ENCODE peak calls at places on chromosome 7, in five cellular contexts. Z, B, X, E and F are unnamed samples.

GRCh38 chr7:126728967-126729366 is 523.8 kb downstream of the GRM8 start:
- DNase-seq in X (no peak), E (no peak), B (no peak), Z (no peak), F (no peak)

GRCh38 chr7:66138994-66139752 is 24.5 kb downstream of the CRCP start:
- DNase-seq in B (no peak), Z (peak), X (no peak), E (no peak), F (no peak)

GRCh38 chr7:140160308-140160707 is 16.5 kb downstream of the KDM7A start:
- DNase-seq in X (no peak), B (no peak), Z (no peak), E (no peak), F (no peak)

GRCh38 chr7:148982596-148983219 is 45.6 kb downstream of the PDIA4 start:
- DNase-seq in Z (no peak), B (no peak), E (no peak), X (peak), F (no peak)

GRCh38 chr7:151408839-151409554 is 841 bp downstream of the WDR86 start:
- DNase-seq in E (no peak), X (no peak), Z (no peak), B (no peak), F (no peak)

GRCh38 chr7:42082144-42082543 is 154.9 kb downstream of the GLI3 start:
- DNase-seq in Z (peak), X (no peak), B (no peak), E (no peak), F (no peak)

GRCh38 chr7:50714851-50715250 is 67.8 kb downstream of the GRB10 start:
- DNase-seq in E (no peak), X (no peak), Z (no peak), B (no peak), F (no peak)

GRCh38 chr7:115869225-115869624 is 161.3 kb downstream of the TFEC start:
- DNase-seq in B (no peak), E (no peak), Z (no peak), X (no peak), F (peak)

GRCh38 chr7:41993173-41993867 is 243.7 kb downstream of the GLI3 start:
- DNase-seq in Z (peak), E (no peak), X (no peak), B (no peak), F (peak)

GRCh38 chr7:30504347-30505173 is at the start of gene GGCT:
- DNase-seq in B (peak), Z (peak), E (peak), X (peak), F (peak)

GRCh38 chr7:30502470-30503251 is 2.0 kb downstream of the GGCT start:
- DNase-seq in X (no peak), E (no peak), B (no peak), Z (no peak), F (no peak)

GRCh38 chr7:30501264-30501663 is 3.4 kb downstream of the GGCT start:
- DNase-seq in Z (no peak), X (no peak), E (no peak), B (no peak), F (no peak)

GRCh38 chr7:30503273-30504212 is 1.1 kb downstream of the GGCT start:
- DNase-seq in Z (no peak), X (no peak), E (no peak), B (no peak), F (no peak)

DNA sequence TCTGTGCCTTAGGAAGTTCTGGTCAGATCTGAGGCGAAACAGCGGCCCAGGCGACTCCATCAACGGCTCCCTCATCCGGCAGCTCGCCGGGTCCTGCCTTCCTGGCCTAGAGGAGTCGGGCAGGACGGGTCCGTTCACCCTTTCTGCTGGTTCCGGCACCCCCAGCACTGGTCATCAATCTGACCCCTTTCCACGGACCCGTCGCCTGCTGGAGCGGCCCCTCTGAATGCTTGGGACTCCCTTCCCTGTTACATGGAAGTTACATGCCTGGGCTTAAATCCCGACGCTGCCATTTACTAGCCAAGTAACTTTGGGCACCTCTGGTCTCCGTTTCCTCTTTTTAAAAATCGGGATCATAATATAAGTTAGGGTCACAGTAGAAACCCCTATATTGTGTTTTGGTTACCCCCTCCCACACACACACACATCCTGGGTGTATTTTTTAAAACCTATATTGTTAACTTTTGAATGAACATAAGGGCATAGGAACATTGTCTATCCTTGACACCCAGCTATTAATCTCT is 607 bp upstream of the GGCT start:
- DNase-seq in Z (no peak), E (no peak), X (no peak), B (no peak), F (no peak)
- TF ChIP-seq CTCF in Z (peak), E (no peak), X (no peak), B (no peak), F (peak)

GRCh38 chr7:121610243-121610642 is 214.1 kb upstream of the FAM3C start:
- DNase-seq in Z (no peak), B (no peak), E (no peak), X (no peak), F (no peak)
- H3K27ac ChIP-seq in Z (no peak), B (no peak), E (no peak), X (no peak), F (no peak)

GRCh38 chr7:81447351-81447952 is 322.4 kb downstream of the HGF start:
- DNase-seq in Z (peak), B (peak), E (no peak), X (peak), F (peak)
- TF ChIP-seq CTCF in Z (peak), B (peak), E (no peak), X (peak), F (peak)

GRCh38 chr7:99109108-99110051 is 34.5 kb downstream of the SMURF1 start:
- DNase-seq in B (no peak), Z (peak), E (no peak), X (no peak), F (no peak)

GRCh38 chr7:99115379-99115778 is 28.5 kb downstream of the SMURF1 start:
- DNase-seq in Z (no peak), E (no peak), X (no peak), B (no peak), F (no peak)

GRCh38 chr7:99111591-99111990 is 32.3 kb downstream of the SMURF1 start:
- DNase-seq in E (no peak), X (no peak), Z (no peak), B (no peak), F (no peak)

GRCh38 chr7:99112979-99113378 is 30.9 kb downstream of the SMURF1 start:
- DNase-seq in E (no peak), Z (no peak), B (no peak), X (no peak), F (no peak)

GRCh38 chr7:99112097-99112496 is 31.8 kb downstream of the SMURF1 start:
- DNase-seq in Z (no peak), E (no peak), B (no peak), X (no peak), F (no peak)
- H3K27ac ChIP-seq in Z (no peak), E (peak), B (no peak), X (no peak), F (no peak)

DNA sequence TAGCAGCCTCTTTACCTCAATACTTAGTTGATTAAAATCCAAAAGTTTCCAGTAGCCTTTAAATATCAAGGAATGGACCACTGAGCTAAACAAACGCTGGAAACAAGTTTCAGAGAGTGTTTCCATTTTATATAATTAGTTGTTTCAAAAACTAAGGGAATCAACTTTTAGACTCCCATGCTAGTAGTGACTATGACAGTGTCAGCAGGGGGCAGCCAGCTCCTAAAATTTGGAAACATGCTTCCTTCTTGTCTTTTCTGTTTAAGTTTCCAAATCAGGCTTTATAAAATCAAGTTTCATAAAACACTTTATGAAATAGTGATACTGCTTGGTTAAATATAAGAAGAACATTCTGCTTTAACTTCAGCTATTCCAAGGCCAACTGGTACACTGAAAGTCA is 138.2 kb upstream of the TMEM229A start:
- DNase-seq in X (peak), B (no peak), E (no peak), Z (peak), F (peak)
- TF ChIP-seq CTCF in X (peak), B (no peak), E (no peak), Z (peak), F (peak)

GRCh38 chr7:257647-257992 is 32.4 kb upstream of the FOXL3 start:
- DNase-seq in Z (no peak), E (no peak), X (no peak), B (no peak), F (no peak)

GRCh38 chr7:255721-256361 is 34.1 kb upstream of the FOXL3 start:
- DNase-seq in X (no peak), E (no peak), Z (no peak), B (no peak), F (no peak)

GRCh38 chr7:256461-256940 is 33.5 kb upstream of the FOXL3 start:
- DNase-seq in X (no peak), E (no peak), Z (no peak), B (no peak), F (no peak)

GRCh38 chr7:258476-259190 is 31.3 kb upstream of the FOXL3 start:
- DNase-seq in B (no peak), E (no peak), X (no peak), Z (no peak), F (no peak)

GRCh38 chr7:256981-257646 is 32.9 kb upstream of the FOXL3 start:
- DNase-seq in Z (no peak), E (no peak), B (no peak), X (no peak), F (no peak)
- H3K27ac ChIP-seq in Z (no peak), E (no peak), B (no peak), X (no peak), F (no peak)

DNA sequence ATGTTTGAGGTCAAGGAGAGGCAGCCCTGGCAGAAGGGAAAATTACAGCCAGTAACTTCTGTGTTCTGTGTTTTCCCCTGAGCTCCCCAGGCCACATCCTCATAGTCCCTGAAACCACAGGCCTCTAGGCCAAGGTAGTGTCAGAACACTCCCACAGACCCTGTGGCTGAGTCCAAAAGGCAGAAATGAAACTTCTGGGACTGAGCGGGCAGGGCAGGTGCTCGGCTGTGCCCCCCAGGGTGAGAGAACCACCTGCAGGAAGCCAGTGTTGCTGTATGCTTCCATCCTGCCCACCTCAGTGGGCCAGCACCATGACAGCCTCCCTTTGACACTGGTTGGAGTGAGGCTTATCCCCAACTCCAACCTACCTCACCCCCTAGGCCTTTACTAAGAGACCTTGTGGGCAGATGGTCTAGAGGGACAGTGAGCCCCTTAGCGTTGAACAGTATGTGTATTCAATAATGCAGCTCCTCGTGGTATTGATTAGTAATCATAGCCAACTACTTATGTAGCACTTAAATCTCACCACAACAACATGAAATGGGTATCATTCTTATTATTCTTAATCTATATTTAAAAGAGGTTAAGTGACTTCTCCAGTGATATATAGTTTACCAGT is 30.3 kb downstream of the PIK3CG start:
- DNase-seq in X (no peak), E (no peak), B (peak), Z (no peak), F (no peak)
- TF ChIP-seq CTCF in X (no peak), E (no peak), B (no peak), Z (no peak), F (no peak)

DNA sequence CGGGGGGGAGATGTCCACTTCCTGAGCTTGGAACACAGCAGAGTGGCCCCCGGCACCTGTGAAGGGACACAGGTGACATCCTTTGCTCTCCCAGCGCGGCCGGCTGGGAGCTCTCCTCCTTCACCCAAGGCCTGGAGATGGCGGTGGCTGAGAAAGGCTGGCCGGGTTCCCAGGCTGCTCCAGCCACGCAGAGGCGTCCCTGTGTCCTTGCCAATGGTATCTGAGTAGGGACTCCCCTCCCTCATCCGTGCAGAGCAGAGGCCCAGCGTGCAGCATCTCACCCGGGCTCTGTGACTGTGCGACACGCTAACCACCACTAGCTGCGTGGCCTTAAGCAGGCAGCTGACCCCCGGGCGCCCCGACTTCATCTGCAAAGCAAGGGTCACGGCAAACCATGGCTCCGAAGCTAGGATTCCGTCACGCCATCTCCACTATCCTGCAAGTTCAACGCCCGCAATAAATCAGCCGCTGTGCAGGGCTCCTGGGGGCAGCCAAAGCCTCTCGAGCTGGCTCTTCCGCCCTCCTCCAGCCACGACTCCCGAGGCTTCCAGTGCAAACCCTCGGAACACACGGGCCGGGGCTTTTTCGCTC is 47.2 kb upstream of the TNRC18 start:
- DNase-seq in Z (no peak), X (peak), B (no peak), E (no peak), F (no peak)
- H3K27ac ChIP-seq in Z (no peak), X (no peak), B (no peak), E (no peak), F (no peak)

DNA sequence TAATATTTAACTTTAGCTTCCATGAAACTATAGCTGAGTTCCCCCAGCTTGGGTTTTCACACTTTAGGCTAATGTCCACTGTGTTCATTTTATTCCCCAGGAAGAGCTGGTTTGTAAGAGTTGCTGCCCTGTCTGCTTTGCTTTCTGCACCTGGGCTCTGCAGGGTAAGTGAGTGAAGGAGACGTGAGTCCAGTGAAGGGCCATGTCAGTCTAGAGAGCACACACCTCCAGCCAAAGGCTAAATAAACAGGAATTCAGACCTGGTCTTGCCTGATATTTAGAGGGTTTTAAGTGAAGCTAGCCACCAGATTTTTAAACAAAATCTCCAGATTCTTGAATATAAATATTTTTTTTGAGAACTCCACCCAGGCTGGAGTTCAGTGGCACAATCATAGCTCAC is 24.5 kb upstream of the FZD1 start:
- DNase-seq in E (no peak), Z (no peak), B (no peak), X (no peak), F (no peak)
- TF ChIP-seq CTCF in E (no peak), Z (no peak), B (no peak), X (no peak), F (no peak)

GRCh38 chr7:33725111-33725510 is 180.2 kb upstream of the BMPER start:
- DNase-seq in B (no peak), E (no peak), X (no peak), Z (no peak), F (no peak)
- H3K27ac ChIP-seq in B (no peak), E (no peak), X (no peak), Z (no peak), F (no peak)